ENCODE peak calls at places on chromosomes 5 and 9, in six cellular contexts. X is GM13977, J is ACHN, O is AG04449, Y is uterus, A is stromal cell of bone marrow. W is an unnamed sample.
A peak's percentile ranks its signal among the peaks of the same experiment; 100 is the strongest.

GRCh38 chr5:3024976-3025375 is 273.5 kb upstream of the IRX2 start:
- DNase-seq in X (no peak), J (no peak), O (no peak), Y (no peak), A (no peak), W (no peak)

GRCh38 chr5:170552486-170553122 is 48.8 kb downstream of the KCNIP1 start:
- DNase-seq in X (no peak), J (peak; percentile 38), O (peak; percentile 58), Y (peak; percentile 87), A (peak; percentile 51), W (no peak)

GRCh38 chr5:104977530-104977929 is 1414.9 kb upstream of the NUDT12 start:
- DNase-seq in X (no peak), J (no peak), O (no peak), Y (no peak), A (no peak), W (no peak)

GRCh38 chr9:99948896-99949295 is 42.4 kb downstream of the STX17 start:
- DNase-seq in X (no peak), J (no peak), O (no peak), Y (no peak), A (peak; percentile 29), W (no peak)

GRCh38 chr9:134210511-134210907 is 46.1 kb upstream of the RNU6ATAC start:
- DNase-seq in X (no peak), J (no peak), O (no peak), Y (peak; percentile 9), A (no peak), W (no peak)

GRCh38 chr5:167595196-167595595 is 696.2 kb upstream of the WWC1 start:
- DNase-seq in X (no peak), J (no peak), O (no peak), Y (no peak), A (no peak), W (no peak)

GRCh38 chr9:68780377-68780707 is 75.3 kb downstream of the PIP5K1B start:
- DNase-seq in X (no peak), J (no peak), O (no peak), Y (no peak), A (no peak), W (peak; percentile 1)

GRCh38 chr9:97889941-97890557 is 32.3 kb downstream of the TRMO start:
- DNase-seq in X (peak; percentile 68), J (peak; percentile 27), O (no peak), Y (no peak), A (no peak), W (no peak)

GRCh38 chr5:79464695-79465332 is 49.1 kb downstream of the HOMER1 start:
- DNase-seq in X (peak; percentile 47), J (peak; percentile 45), O (no peak), Y (no peak), A (peak; percentile 15), W (no peak)

GRCh38 chr9:127769985-127770904 is 8.2 kb downstream of the SH2D3C start:
- DNase-seq in X (no peak), J (no peak), O (no peak), Y (no peak), A (no peak), W (no peak)

GRCh38 chr5:10635861-10636350 is 72.0 kb downstream of the ANKRD33B start:
- DNase-seq in X (peak; percentile 48), J (no peak), O (no peak), Y (no peak), A (no peak), W (no peak)

GRCh38 chr5:119367502-119368237 is 11.9 kb downstream of the TNFAIP8 start:
- DNase-seq in X (peak; percentile 50), J (no peak), O (no peak), Y (no peak), A (peak; percentile 35), W (no peak)